ENCODE peak calls at places on chromosomes 13 and 19, in five cellular contexts. One of them, this sample, is unnamed.

GRCh38 chr13:39415403-39415802 is 187.6 kb downstream of the LHFPL6 start:
- DNase-seq in H1: no peak
- DNase-seq in GM12878: no peak
- DNase-seq in K562: no peak
- DNase-seq in HepG2: no peak
- DNase-seq in this sample: peak

GRCh38 chr13:35549481-35549880 is 73.0 kb upstream of the MAB21L1 start:
- DNase-seq in H1: no peak
- DNase-seq in GM12878: peak
- DNase-seq in K562: no peak
- DNase-seq in HepG2: peak
- DNase-seq in this sample: no peak

GRCh38 chr19:46607441-46607841 is 6.3 kb downstream of the CALM3 start:
- DNase-seq in H1: no peak
- DNase-seq in GM12878: no peak
- DNase-seq in K562: no peak
- DNase-seq in HepG2: no peak
- DNase-seq in this sample: no peak

GRCh38 chr13:107681611-107682010 is 533.7 kb downstream of the LIG4 start:
- DNase-seq in H1: no peak
- DNase-seq in GM12878: no peak
- DNase-seq in K562: no peak
- DNase-seq in HepG2: no peak
- DNase-seq in this sample: no peak

GRCh38 chr13:48976677-48977625 is 1.2 kb downstream of the FNDC3A start:
- DNase-seq in H1: no peak
- DNase-seq in GM12878: no peak
- DNase-seq in K562: peak
- DNase-seq in HepG2: peak
- DNase-seq in this sample: peak

GRCh38 chr19:45767410-45767880 is 1.6 kb downstream of the SIX5 start:
- DNase-seq in H1: no peak
- DNase-seq in GM12878: no peak
- DNase-seq in K562: peak
- DNase-seq in HepG2: peak
- DNase-seq in this sample: peak

GRCh38 chr19:2732157-2732725 is 7.6 kb downstream of the SLC39A3 start:
- DNase-seq in H1: no peak
- DNase-seq in GM12878: no peak
- DNase-seq in K562: no peak
- DNase-seq in HepG2: no peak
- DNase-seq in this sample: no peak

GRCh38 chr19:23762884-23763711 is 4.4 kb upstream of the ZNF681 start:
- DNase-seq in H1: peak
- DNase-seq in GM12878: peak
- DNase-seq in K562: peak
- DNase-seq in HepG2: no peak
- DNase-seq in this sample: peak

GRCh38 chr19:51086153-51086850 is 3.6 kb upstream of the KLK14 start:
- DNase-seq in H1: no peak
- DNase-seq in GM12878: no peak
- DNase-seq in K562: no peak
- DNase-seq in HepG2: no peak
- DNase-seq in this sample: no peak

GRCh38 chr13:93227906-93228801 is 1.5 kb downstream of the GPC6 start:
- DNase-seq in H1: no peak
- DNase-seq in GM12878: no peak
- DNase-seq in K562: peak
- DNase-seq in HepG2: peak
- DNase-seq in this sample: peak

GRCh38 chr19:30056580-30056979 is 114.5 kb downstream of the URI1 start:
- DNase-seq in H1: no peak
- DNase-seq in GM12878: no peak
- DNase-seq in K562: no peak
- DNase-seq in HepG2: no peak
- DNase-seq in this sample: no peak

GRCh38 chr13:43325636-43326035 is 302.2 kb downstream of the DNAJC15 start:
- DNase-seq in H1: no peak
- DNase-seq in GM12878: no peak
- DNase-seq in K562: no peak
- DNase-seq in HepG2: no peak
- DNase-seq in this sample: no peak

GRCh38 chr19:22634450-22634827 is 315 bp downstream of the ZNF492 start:
- DNase-seq in H1: no peak
- DNase-seq in GM12878: no peak
- DNase-seq in K562: no peak
- DNase-seq in HepG2: no peak
- DNase-seq in this sample: no peak

GRCh38 chr19:46537136-46538097 is 41.8 kb upstream of the PNMA8B start:
- DNase-seq in H1: no peak
- DNase-seq in GM12878: no peak
- DNase-seq in K562: peak
- DNase-seq in HepG2: no peak
- DNase-seq in this sample: no peak

GRCh38 chr13:85590231-85590931 is 208.8 kb downstream of the SLITRK6 start:
- DNase-seq in H1: no peak
- DNase-seq in GM12878: no peak
- DNase-seq in K562: no peak
- DNase-seq in HepG2: no peak
- DNase-seq in this sample: no peak

GRCh38 chr19:39126593-39127187 is 1.1 kb downstream of the PAK4 start:
- DNase-seq in H1: no peak
- DNase-seq in GM12878: no peak
- DNase-seq in K562: no peak
- DNase-seq in HepG2: peak
- DNase-seq in this sample: no peak

GRCh38 chr13:79212064-79212619 is 193.9 kb downstream of the RBM26 start:
- DNase-seq in H1: no peak
- DNase-seq in GM12878: no peak
- DNase-seq in K562: no peak
- DNase-seq in HepG2: peak
- DNase-seq in this sample: no peak

GRCh38 chr19:33740811-33741396 is 55.8 kb upstream of the KCTD15 start:
- DNase-seq in H1: peak
- DNase-seq in GM12878: no peak
- DNase-seq in K562: peak
- DNase-seq in HepG2: peak
- DNase-seq in this sample: peak

GRCh38 chr13:31048521-31048920 is 113.2 kb downstream of the HSPH1 start:
- DNase-seq in H1: no peak
- DNase-seq in GM12878: no peak
- DNase-seq in K562: no peak
- DNase-seq in HepG2: no peak
- DNase-seq in this sample: no peak

DNA sequence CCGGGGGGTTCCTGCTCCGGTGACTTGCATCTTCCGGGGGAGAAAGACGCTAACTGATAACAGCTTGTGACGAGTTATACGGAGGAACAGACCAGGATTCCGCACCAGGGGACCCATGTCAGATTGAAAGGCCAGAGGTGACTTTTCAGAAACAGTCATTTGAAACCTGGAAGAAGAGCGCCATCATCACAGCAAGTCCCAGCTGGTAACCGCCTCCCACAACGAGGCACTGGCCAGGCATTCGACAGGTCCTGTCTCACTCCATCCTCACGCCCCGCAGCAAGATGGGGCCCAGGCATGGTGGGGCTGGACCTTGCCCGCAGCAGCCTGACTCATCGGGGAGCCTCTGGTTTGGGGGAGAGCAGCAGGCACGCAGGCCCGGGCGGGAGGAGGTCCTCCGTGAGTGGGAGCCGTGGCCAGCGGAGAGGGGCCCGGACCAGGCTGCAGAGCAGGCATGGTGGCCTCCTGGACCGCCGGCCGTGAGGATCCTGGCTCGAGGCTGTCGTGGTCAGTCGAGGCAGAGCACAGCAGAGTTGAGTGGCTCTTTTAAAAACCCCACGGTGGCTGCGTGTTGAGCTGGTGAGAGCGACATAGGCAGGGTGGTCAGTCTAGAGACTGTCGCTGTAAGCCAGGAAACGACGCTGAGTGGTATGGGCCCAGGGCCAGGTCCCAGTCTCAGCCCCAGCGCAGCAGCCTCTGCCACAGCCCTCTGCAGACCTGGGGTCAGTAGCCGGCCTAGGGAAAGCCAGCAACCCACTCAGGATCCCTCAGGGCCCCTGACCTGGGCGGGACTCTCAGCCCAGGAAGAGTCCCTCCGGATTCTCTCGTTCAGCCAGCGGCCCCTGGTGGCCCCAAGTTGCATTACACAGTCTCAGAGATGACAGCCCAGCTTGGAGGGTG is 94.9 kb upstream of the MCF2L start:
- DNase-seq in H1: peak
- DNase-seq in GM12878: no peak
- DNase-seq in K562: peak
- DNase-seq in HepG2: peak
- DNase-seq in this sample: peak
- TF ChIP-seq JUND in H1: no peak
- TF ChIP-seq JUND in GM12878: no peak
- TF ChIP-seq JUND in K562: no peak
- TF ChIP-seq JUND in HepG2: no peak
- TF ChIP-seq JUND in this sample: no peak

GRCh38 chr13:100274942-100275506 is 186.1 kb downstream of the PCCA start:
- DNase-seq in H1: no peak
- DNase-seq in GM12878: no peak
- DNase-seq in K562: peak
- DNase-seq in HepG2: peak
- DNase-seq in this sample: no peak

GRCh38 chr13:100273138-100273537 is 184.2 kb downstream of the PCCA start:
- DNase-seq in H1: no peak
- DNase-seq in GM12878: no peak
- DNase-seq in K562: no peak
- DNase-seq in HepG2: no peak
- DNase-seq in this sample: no peak

GRCh38 chr13:100273576-100273975 is 184.7 kb downstream of the PCCA start:
- DNase-seq in H1: no peak
- DNase-seq in GM12878: no peak
- DNase-seq in K562: no peak
- DNase-seq in HepG2: no peak
- DNase-seq in this sample: no peak

GRCh38 chr13:100266026-100266425 is 177.1 kb downstream of the PCCA start:
- DNase-seq in H1: no peak
- DNase-seq in GM12878: no peak
- DNase-seq in K562: no peak
- DNase-seq in HepG2: no peak
- DNase-seq in this sample: no peak

DNA sequence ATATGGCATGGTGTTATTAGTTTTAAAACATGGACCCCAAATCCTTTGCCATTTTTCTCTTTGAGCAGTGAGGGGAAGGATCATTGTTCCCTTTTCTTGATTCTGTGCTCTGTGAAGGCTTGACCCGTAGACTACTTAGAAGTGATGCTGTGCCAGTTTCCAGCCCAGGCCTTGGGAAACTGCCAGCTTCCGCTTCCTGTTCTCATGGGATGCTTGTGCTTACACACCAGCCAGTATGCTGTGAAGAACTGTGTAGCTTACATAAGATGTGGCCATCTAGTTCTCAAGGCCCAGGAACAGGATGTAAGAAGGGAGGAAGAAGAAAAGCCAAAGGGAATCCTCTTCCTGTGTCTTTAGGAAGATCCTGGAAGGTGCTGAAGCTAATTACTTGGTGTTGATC is 180.9 kb downstream of the PCCA start:
- DNase-seq in H1: no peak
- DNase-seq in GM12878: no peak
- DNase-seq in K562: no peak
- DNase-seq in HepG2: no peak
- DNase-seq in this sample: no peak
- TF ChIP-seq JUND in H1: no peak
- TF ChIP-seq JUND in GM12878: no peak
- TF ChIP-seq JUND in K562: no peak
- TF ChIP-seq JUND in HepG2: no peak
- TF ChIP-seq JUND in this sample: no peak

DNA sequence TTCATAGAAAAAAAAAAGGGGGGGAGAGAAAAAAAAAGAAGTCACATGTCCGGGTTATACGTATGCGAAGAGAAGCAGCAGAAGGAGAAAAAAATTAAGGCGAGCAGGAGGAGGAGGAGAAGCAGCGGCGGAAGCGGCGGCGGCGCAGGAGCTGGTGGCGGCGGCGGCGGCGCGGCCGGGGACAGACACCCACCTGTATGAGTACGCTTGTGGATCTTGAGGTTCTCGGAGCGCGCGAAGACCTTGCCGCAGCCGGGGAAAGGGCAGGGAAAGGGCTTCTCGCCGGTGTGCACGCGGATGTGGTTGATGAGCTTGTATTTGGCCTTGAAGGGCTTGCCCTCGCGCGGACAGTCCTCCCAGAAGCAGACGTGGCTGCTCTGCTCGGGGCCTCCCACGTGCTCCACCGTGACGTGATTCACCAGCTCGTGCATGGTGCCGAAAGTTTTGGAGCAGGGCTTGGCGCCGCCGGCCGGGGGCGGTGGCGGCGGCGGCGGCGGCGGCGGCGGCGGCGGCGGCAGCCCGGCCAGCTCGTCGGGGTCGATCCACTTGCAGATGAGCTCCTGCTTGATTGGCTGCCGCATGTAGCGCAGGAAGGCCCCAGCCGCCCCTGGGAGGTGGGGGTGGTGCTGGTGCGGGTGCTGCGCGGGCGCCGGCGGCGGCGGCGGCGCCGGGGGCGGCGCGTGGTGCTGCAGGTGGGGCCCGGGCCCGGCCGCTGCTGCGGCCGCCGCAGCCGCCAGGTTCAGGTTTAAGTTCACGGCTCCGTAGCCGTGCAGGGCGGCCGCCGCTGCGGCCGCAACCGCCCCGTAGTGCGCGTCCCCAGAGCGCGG is 1.4 kb downstream of the ZIC5 start:
- DNase-seq in H1: no peak
- DNase-seq in GM12878: no peak
- DNase-seq in K562: peak
- DNase-seq in HepG2: peak
- DNase-seq in this sample: no peak
- TF ChIP-seq JUND in H1: no peak
- TF ChIP-seq JUND in GM12878: no peak
- TF ChIP-seq JUND in K562: no peak
- TF ChIP-seq JUND in HepG2: no peak
- TF ChIP-seq JUND in this sample: no peak

DNA sequence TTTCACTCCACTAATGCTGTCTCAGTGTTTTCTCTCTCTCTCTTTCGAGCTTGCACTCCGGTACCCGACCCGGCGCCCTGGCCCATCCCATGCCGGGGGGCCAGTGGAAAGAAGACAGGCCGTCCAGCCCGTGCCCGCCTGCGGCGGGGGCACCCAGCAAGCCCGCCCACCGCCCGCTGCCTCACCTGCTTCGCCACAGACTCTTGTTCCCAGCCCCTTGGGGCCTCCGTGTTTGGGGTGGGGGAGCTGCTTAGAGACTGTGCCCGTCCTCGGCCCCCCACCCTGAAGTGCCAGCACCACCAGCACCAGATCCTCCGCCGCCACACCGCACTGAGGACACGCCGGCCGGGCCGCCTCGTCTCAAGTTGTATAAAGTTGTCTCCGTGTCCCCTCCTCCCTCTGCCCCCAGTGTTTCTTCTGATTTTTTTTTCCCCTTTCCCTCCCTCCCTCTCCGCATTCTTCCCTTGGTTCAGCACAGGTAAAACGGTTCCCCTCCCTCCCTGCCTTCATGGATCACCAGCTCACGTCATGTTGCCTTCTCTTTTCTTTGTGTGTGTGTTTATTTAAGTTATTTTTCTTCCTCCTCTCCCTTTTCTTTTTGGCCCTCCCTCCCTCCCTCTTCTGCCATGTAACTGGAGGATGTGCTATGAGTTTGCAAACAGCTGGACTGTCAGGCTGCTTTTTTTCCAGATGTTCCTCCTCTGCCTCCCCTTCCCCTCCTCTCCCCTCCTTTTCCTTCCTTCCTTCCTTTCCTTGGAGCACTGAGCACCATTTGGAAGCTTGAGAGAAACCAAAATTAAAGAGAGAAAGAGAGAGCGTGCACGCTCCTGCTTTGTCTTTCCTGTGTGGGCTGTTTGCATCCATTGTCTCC is 2.1 kb downstream of the LENG9 start:
- DNase-seq in H1: no peak
- DNase-seq in GM12878: no peak
- DNase-seq in K562: no peak
- DNase-seq in HepG2: no peak
- DNase-seq in this sample: no peak
- TF ChIP-seq JUND in H1: no peak
- TF ChIP-seq JUND in GM12878: no peak
- TF ChIP-seq JUND in K562: no peak
- TF ChIP-seq JUND in HepG2: no peak
- TF ChIP-seq JUND in this sample: no peak

This sample was measured in T47D.